ENCODE peak calls at places on chromosomes 2 and 18, in nine cellular contexts. K is GM12878; Y is activated T-cell treated with anti-CD3 and anti-CD28 coated beads for 1 hour; E is CD8-positive, alpha-beta memory T cell; I is CD8-positive, alpha-beta T cell; C is central memory CD8-positive, alpha-beta T cell; D is GM23338; N is naive thymus-derived CD8-positive, alpha-beta T cell; Z is RPMI8226. Q is an unnamed sample.

GRCh38 chr2:158321264-158321663 is 135.3 kb downstream of the CCDC148 start:
- DNase-seq in N (no peak), Z (no peak), Y (no peak), D (no peak), I (no peak), E (no peak), K (no peak), C (no peak), Q (no peak)

GRCh38 chr18:78603584-78603983 is 376.0 kb upstream of the SALL3 start:
- DNase-seq in N (no peak), Z (no peak), K (no peak), C (no peak), I (no peak), D (no peak), Y (no peak), E (no peak), Q (no peak)

GRCh38 chr2:139769633-139770032 is 989.4 kb upstream of the NXPH2 start:
- DNase-seq in Z (no peak), D (no peak), K (no peak), Y (no peak), I (no peak), C (no peak), E (no peak), N (no peak), Q (no peak)

GRCh38 chr2:200077838-200078237 is 122.5 kb downstream of the MAIP1 start:
- DNase-seq in D (no peak), Z (no peak), Y (no peak), C (no peak), K (no peak), E (no peak), I (no peak), N (no peak), Q (no peak)

GRCh38 chr2:175180701-175181103 is 808 bp downstream of the ATP5MC3 start:
- DNase-seq in Y (peak; percentile 23), E (peak; percentile 59), D (peak; percentile 56), C (peak; percentile 19), N (peak; percentile 29), Z (peak; percentile 62), I (peak; percentile 8), K (no peak), Q (peak; percentile 22)

GRCh38 chr2:20170646-20171250 is 54.2 kb downstream of the SDC1 start:
- DNase-seq in C (no peak), Y (no peak), N (no peak), I (no peak), E (no peak), D (no peak), Z (no peak), K (no peak), Q (no peak)

GRCh38 chr2:196598412-196598811 is 41.1 kb upstream of the CCDC150 start:
- DNase-seq in N (no peak), C (no peak), D (peak; percentile 8), E (no peak), Y (no peak), Z (no peak), K (no peak), I (no peak), Q (no peak)

GRCh38 chr2:27255660-27256059 is 7.2 kb downstream of the SLC30A3 start:
- DNase-seq in Z (no peak), E (no peak), I (no peak), Y (no peak), C (no peak), D (no peak), K (no peak), N (no peak), Q (no peak)

GRCh38 chr2:127098711-127099110 is 8.2 kb downstream of the BIN1 start:
- DNase-seq in E (no peak), D (no peak), Y (no peak), C (no peak), Z (no peak), N (no peak), K (no peak), I (no peak), Q (no peak)

GRCh38 chr2:106165556-106165955 is 28.5 kb downstream of the UXS1 start:
- DNase-seq in I (no peak), C (no peak), N (no peak), K (no peak), E (no peak), Y (no peak), D (peak; percentile 51), Z (no peak), Q (no peak)

GRCh38 chr2:66915237-66915636 is 480.3 kb downstream of the MEIS1 start:
- DNase-seq in N (no peak), Z (no peak), K (no peak), C (no peak), D (no peak), E (no peak), I (no peak), Y (no peak), Q (no peak)

GRCh38 chr18:63098014-63098981 is 221.3 kb downstream of the BCL2 start:
- DNase-seq in C (no peak), D (no peak), Y (peak; percentile 12), E (peak; percentile 45), K (peak; percentile 77), I (no peak), N (no peak), Z (no peak), Q (no peak)

GRCh38 chr2:166090346-166090745 is 37.5 kb downstream of the SCN1A start:
- DNase-seq in Y (no peak), I (no peak), N (no peak), K (no peak), D (no peak), C (no peak), E (no peak), Z (no peak), Q (no peak)

GRCh38 chr2:27705851-27706622 is 42.3 kb downstream of the SLC4A1AP start:
- DNase-seq in E (no peak), K (no peak), D (no peak), Y (no peak), Z (no peak), C (no peak), I (no peak), N (no peak), Q (no peak)

GRCh38 chr2:142834003-142834402 is 43.5 kb upstream of the KYNU start:
- DNase-seq in Z (no peak), D (no peak), N (no peak), C (no peak), E (no peak), I (no peak), Y (no peak), K (no peak), Q (no peak)

GRCh38 chr18:49024808-49025361 is 74.1 kb upstream of the SMAD7 start:
- DNase-seq in Z (no peak), C (no peak), Y (no peak), D (no peak), K (no peak), N (no peak), E (no peak), I (no peak), Q (no peak)

GRCh38 chr2:233928594-233929351 is 11.6 kb downstream of the TRPM8 start:
- DNase-seq in C (no peak), E (no peak), Y (no peak), N (no peak), D (peak; percentile 76), K (no peak), Z (peak; percentile 17), I (no peak), Q (no peak)

GRCh38 chr2:71859211-71859847 is 288.3 kb downstream of the CYP26B1 start:
- DNase-seq in C (no peak), Y (no peak), Z (no peak), K (no peak), I (no peak), D (no peak), N (no peak), E (no peak), Q (no peak)

GRCh38 chr2:240508832-240509545 is 48.8 kb downstream of the ANKMY1 start:
- DNase-seq in Z (no peak), E (no peak), I (no peak), K (no peak), N (no peak), C (peak; percentile 4), Y (no peak), D (no peak), Q (no peak)

GRCh38 chr18:57043241-57043640 is 103.6 kb upstream of the BOD1L2 start:
- DNase-seq in N (no peak), Y (no peak), Z (no peak), E (no peak), C (no peak), I (no peak), K (no peak), D (no peak), Q (no peak)

GRCh38 chr2:177275671-177276070 is 11.1 kb upstream of the NFE2L2 start:
- DNase-seq in I (no peak), E (no peak), K (no peak), Z (no peak), Y (no peak), D (no peak), N (no peak), C (no peak), Q (no peak)

GRCh38 chr2:18924905-18925691 is 335.7 kb upstream of the NT5C1B start:
- DNase-seq in I (no peak), Z (no peak), Y (no peak), C (no peak), K (no peak), E (no peak), N (no peak), D (no peak), Q (no peak)

GRCh38 chr2:171515672-171516298 is 6.5 kb upstream of the CYBRD1 start:
- DNase-seq in C (no peak), I (no peak), Z (no peak), K (no peak), E (no peak), Y (no peak), N (no peak), D (no peak), Q (no peak)

GRCh38 chr2:85583667-85584353 is 421 bp upstream of the VAMP5 start:
- DNase-seq in D (no peak), C (no peak), Z (no peak), Y (no peak), N (no peak), K (no peak), I (no peak), E (peak; percentile 39), Q (peak; percentile 46)

Q was measured in CD4-positive, alpha-beta T cell.